ENCODE peak calls at places on chromosomes 6 and 20, in five cellular contexts. M is HepG2, R is H1, I is K562, B is GM12878. O is an unnamed sample.

GRCh38 chr6:65999288-65999791 is 292.3 kb upstream of the EYS start:
- DNase-seq in M (no peak), I (no peak), R (no peak), B (no peak), O (no peak)

GRCh38 chr20:38806855-38807655 is 1.6 kb downstream of the PPP1R16B start:
- DNase-seq in M (no peak), R (no peak), B (no peak), I (no peak), O (peak; percentile 22)

GRCh38 chr6:170067257-170067656 is 223.6 kb downstream of the DLL1 start:
- DNase-seq in M (no peak), R (no peak), B (no peak), I (no peak), O (no peak)

GRCh38 chr20:57369601-57370000 is 18.5 kb downstream of the RAE1 start:
- DNase-seq in I (no peak), M (no peak), R (no peak), B (no peak), O (no peak)

GRCh38 chr6:36276581-36277536 is 7.0 kb downstream of the PNPLA1 start:
- DNase-seq in M (no peak), B (no peak), I (no peak), R (no peak), O (no peak)

GRCh38 chr20:22795897-22796296 is 211.5 kb upstream of the FOXA2 start:
- DNase-seq in I (no peak), M (peak; percentile 80), R (no peak), B (no peak), O (no peak)

GRCh38 chr6:109182590-109182989 is 87.3 kb downstream of the CEP57L1 start:
- DNase-seq in B (no peak), M (peak; percentile 31), I (no peak), R (no peak), O (no peak)

GRCh38 chr6:105194591-105194990 is 14.8 kb upstream of the POPDC3 start:
- DNase-seq in R (no peak), B (no peak), M (no peak), I (no peak), O (no peak)

GRCh38 chr6:37052027-37052628 is 46.7 kb downstream of the FGD2 start:
- DNase-seq in R (no peak), M (peak; percentile 48), B (no peak), I (peak; percentile 50), O (peak; percentile 89)

GRCh38 chr6:8082954-8083858 is 19.0 kb upstream of the BLOC1S5 start:
- DNase-seq in M (no peak), I (peak; percentile 35), B (no peak), R (no peak), O (no peak)

GRCh38 chr6:45923831-45924391 is 91.7 kb downstream of the CLIC5 start:
- DNase-seq in R (no peak), B (no peak), M (no peak), I (no peak), O (no peak)

GRCh38 chr20:5191829-5192569 is 65.2 kb downstream of the CDS2 start:
- DNase-seq in I (peak; percentile 54), R (no peak), M (peak; percentile 90), B (peak; percentile 61), O (peak; percentile 77)

GRCh38 chr6:96171112-96171511 is 155.3 kb downstream of the FUT9 start:
- DNase-seq in B (no peak), M (no peak), I (no peak), R (no peak), O (no peak)

GRCh38 chr6:37698264-37699137 is 818 bp upstream of the MDGA1 start:
- DNase-seq in I (peak; percentile 87), R (no peak), M (no peak), B (no peak), O (peak; percentile 76)

GRCh38 chr20:58268936-58269619 is 40.4 kb upstream of the RAB22A start:
- DNase-seq in R (no peak), I (no peak), M (no peak), B (no peak), O (no peak)

GRCh38 chr6:106339334-106340029 is 13.9 kb upstream of the ATG5 start:
- DNase-seq in M (peak; percentile 46), B (no peak), I (peak; percentile 58), R (peak; percentile 31), O (peak; percentile 93)

GRCh38 chr6:156658596-156659316 is 118.4 kb upstream of the ARID1B start:
- DNase-seq in B (no peak), M (no peak), R (no peak), I (no peak), O (no peak)

GRCh38 chr6:40555092-40555491 is 32.1 kb downstream of the LRFN2 start:
- DNase-seq in I (no peak), B (no peak), R (no peak), M (no peak), O (no peak)

GRCh38 chr6:70210462-70210861 is 92.4 kb downstream of the COL9A1 start:
- DNase-seq in R (no peak), I (no peak), M (peak; percentile 14), B (no peak), O (peak; percentile 22)

GRCh38 chr20:1001981-1002681 is at the start of gene RSPO4:
- DNase-seq in B (no peak), I (no peak), M (no peak), R (no peak), O (peak; percentile 57)

GRCh38 chr20:62320581-62321354 is 18.0 kb downstream of the ADRM1 start:
- DNase-seq in B (no peak), M (no peak), R (no peak), I (peak; percentile 91), O (peak; percentile 63)

GRCh38 chr6:100300221-100300736 is 164.4 kb downstream of the SIM1 start:
- DNase-seq in M (peak; percentile 71), R (no peak), B (no peak), I (no peak), O (no peak)

GRCh38 chr6:139520321-139520768 is 145.9 kb upstream of the CITED2 start:
- DNase-seq in B (no peak), R (no peak), M (no peak), I (no peak), O (no peak)

GRCh38 chr6:36685926-36686667 is 7.6 kb downstream of the CDKN1A start:
- DNase-seq in I (no peak), R (no peak), M (no peak), B (no peak), O (no peak)

GRCh38 chr6:53746442-53747103 is 48.2 kb upstream of the LRRC1 start:
- DNase-seq in B (no peak), M (peak; percentile 50), I (no peak), R (no peak), O (no peak)

GRCh38 chr6:168526841-168527281 is 85.9 kb downstream of the SMOC2 start:
- DNase-seq in I (no peak), M (no peak), B (no peak), R (no peak), O (no peak)

GRCh38 chr20:32536861-32537656 is 48.1 kb downstream of the NOL4L start:
- DNase-seq in M (no peak), R (no peak), B (no peak), I (peak; percentile 76), O (peak; percentile 61)

GRCh38 chr20:55882286-55882685 is 123.0 kb downstream of the CBLN4 start:
- DNase-seq in B (no peak), M (no peak), R (no peak), I (no peak), O (no peak)

GRCh38 chr6:130928993-130929678 is 101.9 kb downstream of the SMLR1 start:
- DNase-seq in R (no peak), M (no peak), B (no peak), I (no peak), O (no peak)

GRCh38 chr20:24755411-24755922 is 193.6 kb upstream of the CST7 start:
- DNase-seq in B (no peak), M (peak; percentile 92), I (no peak), R (no peak), O (no peak)

GRCh38 chr20:53750827-53751393 is 157.3 kb upstream of the ZNF217 start:
- DNase-seq in B (peak; percentile 69), M (no peak), I (peak; percentile 28), R (no peak), O (no peak)
- TF ChIP-seq CREB1 in B (no peak), M (no peak), I (no peak), R (no peak), O (no peak)

GRCh38 chr20:4040283-4041179 is 25.2 kb upstream of the RNF24 start:
- DNase-seq in B (no peak), I (no peak), M (no peak), R (no peak), O (no peak)
- H3K4me3 ChIP-seq in B (no peak overlapping the region), I (no peak overlapping the region), M (no peak overlapping the region), R (no peak overlapping the region), O (no peak overlapping the region)

GRCh38 chr6:27078734-27079357 is 168.7 kb upstream of the PRSS16 start:
- DNase-seq in B (peak; percentile 57), I (peak; percentile 54), M (peak; percentile 75), R (peak; percentile 27), O (peak; percentile 89)
- H3K27me3 ChIP-seq in B (no peaks in the 10 kb centered on the region), I (no peaks in the 10 kb centered on the region), M (no peaks in the 10 kb centered on the region), R (no peaks in the 10 kb centered on the region), O (no peaks in the 10 kb centered on the region)

DNA sequence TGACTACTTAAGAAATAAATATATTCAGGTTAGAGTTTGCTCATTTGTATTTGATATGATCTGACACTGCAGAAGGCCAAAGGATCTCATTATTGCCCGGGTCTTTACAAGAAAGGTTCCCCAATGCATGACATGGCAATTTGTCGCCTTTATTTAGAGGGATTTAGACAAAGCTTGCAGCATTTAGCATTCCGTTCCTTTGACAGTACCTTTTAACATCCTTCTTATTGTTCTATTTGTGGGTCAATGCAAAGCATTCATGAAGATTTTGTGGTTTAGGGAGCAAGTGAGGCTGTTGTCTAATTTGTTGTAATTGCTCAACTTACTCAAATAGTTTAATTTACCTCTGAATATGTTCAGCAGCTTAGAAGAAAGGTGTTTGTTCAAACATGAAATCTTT is 230.8 kb upstream of the FLRT3 start:
- DNase-seq in B (no peak), R (no peak), M (no peak), I (no peak), O (peak; percentile 19)
- TF ChIP-seq CREB1 in B (no peak), R (no peak), M (no peak), I (no peak), O (no peak)

GRCh38 chr6:10407674-10408054 is 7.2 kb downstream of the TFAP2A start:
- DNase-seq in M (no peak), B (no peak), R (no peak), I (no peak), O (no peak)

GRCh38 chr6:10404799-10405524 is 9.9 kb downstream of the TFAP2A start:
- DNase-seq in B (no peak), R (no peak), I (no peak), M (no peak), O (peak; percentile 60)

GRCh38 chr6:10406556-10406955 is 8.3 kb downstream of the TFAP2A start:
- DNase-seq in R (no peak), M (no peak), I (no peak), B (no peak), O (no peak)

GRCh38 chr6:10409160-10409765 is 5.6 kb downstream of the TFAP2A start:
- DNase-seq in B (no peak), M (no peak), R (no peak), I (no peak), O (no peak)

GRCh38 chr6:10407018-10407673 is 7.7 kb downstream of the TFAP2A start:
- DNase-seq in I (no peak), M (no peak), B (no peak), R (no peak), O (peak; percentile 40)
- H3K4me3 ChIP-seq in I (no peak overlapping the region), M (no peak overlapping the region), B (no peak overlapping the region), R (no peak overlapping the region), O (peak overlapping the region; percentile 11)

O was measured in GM23338.